ENCODE peak calls at places on chromosomes 3 and 15, in ten cellular contexts. B is body of pancreas; X is CD8-positive, alpha-beta memory T cell; U is IMR-90; M is sigmoid colon; G is ovary; V is adipocyte; W is SK-N-SH; T is fibroblast of lung; C is naive thymus-derived CD4-positive, alpha-beta T cell. K is an unnamed sample.

GRCh38 chr3:141326123-141326522 is 42.2 kb upstream of the ZBTB38 start:
- DNase-seq in V (no peak), G (no peak), B (no peak), T (no peak), W (no peak), M (no peak), C (no peak), U (no peak), X (no peak), K (no peak)

GRCh38 chr3:39156421-39156820 is 3.0 kb upstream of the CSRNP1 start:
- DNase-seq in V (no peak), M (no peak), U (no peak), X (no peak), C (no peak), T (no peak), B (no peak), G (no peak), W (no peak), K (no peak)

GRCh38 chr3:94032187-94032586 is 3.8 kb upstream of the STX19 start:
- DNase-seq in X (no peak), B (no peak), W (no peak), U (peak; percentile 37), V (peak; percentile 3), C (no peak), M (no peak), G (no peak), T (peak; percentile 74), K (no peak)

GRCh38 chr3:159762238-159762637 is 226.4 kb upstream of the IL12A start:
- DNase-seq in X (no peak), M (no peak), G (no peak), B (no peak), C (no peak), U (no peak), V (peak; percentile 58), W (no peak), T (peak; percentile 63), K (peak; percentile 63)

GRCh38 chr3:38475716-38476115 is 20.4 kb upstream of the EXOG start:
- DNase-seq in B (no peak), G (no peak), X (no peak), T (no peak), C (no peak), U (no peak), W (no peak), V (no peak), M (no peak), K (no peak)

GRCh38 chr3:98732239-98733054 is 30.7 kb upstream of the ST3GAL6 start:
- DNase-seq in M (peak; percentile 72), W (peak; percentile 79), V (peak; percentile 62), X (no peak), U (no peak), C (no peak), B (peak; percentile 31), T (peak; percentile 35), G (peak; percentile 14), K (peak; percentile 56)

GRCh38 chr3:13549513-13550256 is 760 bp downstream of the FBLN2 start:
- DNase-seq in U (no peak), C (peak; percentile 2), X (no peak), M (no peak), T (no peak), G (no peak), V (no peak), B (no peak), W (peak; percentile 51), K (no peak)

GRCh38 chr3:10964537-10965167 is 27.9 kb upstream of the SLC6A1 start:
- DNase-seq in B (no peak), G (no peak), V (no peak), X (no peak), M (no peak), C (no peak), W (no peak), U (peak; percentile 3), T (peak; percentile 17), K (no peak)

GRCh38 chr15:100159436-100159835 is 182.3 kb downstream of the ADAMTS17 start:
- DNase-seq in X (no peak), C (no peak), T (peak; percentile 40), M (no peak), G (no peak), B (no peak), V (no peak), W (no peak), U (no peak), K (no peak)

GRCh38 chr3:190051643-190052042 is 69.1 kb downstream of the P3H2 start:
- DNase-seq in X (no peak), T (no peak), V (no peak), W (no peak), G (peak; percentile 15), B (no peak), C (no peak), M (no peak), U (no peak), K (no peak)

GRCh38 chr3:190053919-190054672 is 66.6 kb downstream of the P3H2 start:
- DNase-seq in V (peak; percentile 65), W (no peak), T (peak; percentile 85), B (no peak), G (no peak), C (no peak), U (peak; percentile 92), X (no peak), M (no peak), K (peak; percentile 49)

GRCh38 chr3:190044142-190044541 is 76.6 kb downstream of the P3H2 start:
- DNase-seq in B (no peak), V (no peak), C (no peak), G (no peak), T (peak; percentile 79), M (no peak), W (no peak), U (peak; percentile 74), X (no peak), K (no peak)

GRCh38 chr3:190044974-190045373 is 75.7 kb downstream of the P3H2 start:
- DNase-seq in M (no peak), C (no peak), G (no peak), U (no peak), B (no peak), V (no peak), T (no peak), W (no peak), X (no peak), K (no peak)

GRCh38 chr3:190048831-190049541 is 71.7 kb downstream of the P3H2 start:
- DNase-seq in V (peak; percentile 85), U (peak; percentile 83), W (peak; percentile 17), T (peak; percentile 87), X (no peak), C (no peak), B (no peak), G (peak; percentile 24), M (no peak), K (peak; percentile 81)
- H3K4me3 ChIP-seq in V (peak overlapping the region; percentile 74), U (peak overlapping the region; percentile 50), W (peak overlapping the region; percentile 31), T (peak overlapping the region; percentile 37), X (no peak overlapping the region), C (no peak overlapping the region), B (no peak overlapping the region), G (no peak overlapping the region), M (peak overlapping the region; percentile 17), K (peak overlapping the region; percentile 37)

DNA sequence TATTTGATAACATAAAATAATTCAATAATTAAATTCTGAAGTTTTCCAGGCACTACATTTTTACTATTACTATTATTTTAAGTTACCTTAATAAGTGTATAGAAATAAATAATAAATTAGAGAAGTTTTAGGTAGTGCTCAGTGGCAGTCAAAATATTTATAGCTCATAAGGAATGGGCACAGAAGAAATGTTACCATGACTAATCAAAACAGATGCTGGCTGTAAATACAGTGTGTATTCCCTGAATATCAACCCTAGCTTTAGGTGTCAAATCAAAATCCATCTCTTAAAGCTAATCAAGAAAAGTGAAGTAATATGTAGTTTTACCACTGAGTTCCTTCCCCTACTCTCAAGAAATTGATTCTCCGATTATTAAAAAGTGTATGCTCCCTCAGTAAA is 35.5 kb downstream of the ZBTB20 start:
- DNase-seq in U (no peak), G (no peak), V (peak; percentile 65), X (no peak), M (no peak), W (no peak), T (peak; percentile 23), C (no peak), B (no peak), K (no peak)
- H3K9me3 ChIP-seq in U (no peaks in the 10 kb centered on the region), G (no peaks in the 10 kb centered on the region), V (peaks cover 3% of the 10 kb centered on the region), X (no peaks in the 10 kb centered on the region), M (no peaks in the 10 kb centered on the region), W (no peaks in the 10 kb centered on the region), T (no peaks in the 10 kb centered on the region), C (no peaks in the 10 kb centered on the region), B (no peaks in the 10 kb centered on the region), K (no peaks in the 10 kb centered on the region)

GRCh38 chr15:98599911-98600685 is 48.2 kb upstream of the IGF1R start:
- DNase-seq in V (peak; percentile 46), T (peak; percentile 70), C (peak; percentile 49), X (no peak), W (no peak), B (peak; percentile 61), G (peak; percentile 60), U (peak; percentile 71), M (no peak), K (peak; percentile 32)

GRCh38 chr15:98609144-98609852 is 39.0 kb upstream of the IGF1R start:
- DNase-seq in X (no peak), V (peak; percentile 47), W (no peak), B (no peak), C (no peak), U (peak; percentile 40), G (peak; percentile 23), T (peak; percentile 71), M (no peak), K (peak; percentile 84)

GRCh38 chr15:98604983-98605382 is 43.4 kb upstream of the IGF1R start:
- DNase-seq in V (no peak), T (no peak), C (no peak), M (no peak), B (peak; percentile 92), U (no peak), X (no peak), W (no peak), G (no peak), K (no peak)
- H3K27me3 ChIP-seq in V (peaks cover 21% of the 10 kb centered on the region), T (no peaks in the 10 kb centered on the region), C (no peaks in the 10 kb centered on the region), M (no peaks in the 10 kb centered on the region), B (no peaks in the 10 kb centered on the region), U (peaks cover 10% of the 10 kb centered on the region), X (no peaks in the 10 kb centered on the region), W (peaks cover 5% of the 10 kb centered on the region), G (no peaks in the 10 kb centered on the region), K (peaks cover 2% of the 10 kb centered on the region)

GRCh38 chr15:24956131-24956838 is 1.5 kb downstream of the SNRPN start:
- DNase-seq in B (peak; percentile 70), M (peak; percentile 90), X (peak; percentile 59), U (peak; percentile 74), G (peak; percentile 57), W (peak; percentile 79), T (peak; percentile 72), C (peak; percentile 79), V (peak; percentile 84), K (no peak)

GRCh38 chr15:24957691-24958090 is 2.9 kb downstream of the SNRPN start:
- DNase-seq in X (no peak), V (no peak), C (no peak), G (no peak), W (no peak), M (no peak), B (no peak), T (no peak), U (no peak), K (no peak)

GRCh38 chr15:24966364-24967103 is 11.7 kb downstream of the SNRPN start:
- DNase-seq in U (no peak), M (no peak), W (no peak), V (no peak), T (no peak), X (no peak), C (no peak), B (no peak), G (no peak), K (no peak)

GRCh38 chr15:24962880-24963279 is 8.1 kb downstream of the SNRPN start:
- DNase-seq in G (no peak), U (no peak), T (no peak), V (no peak), C (no peak), M (no peak), B (no peak), W (no peak), X (no peak), K (no peak)

GRCh38 chr15:24961967-24962366 is 7.2 kb downstream of the SNRPN start:
- DNase-seq in V (no peak), M (no peak), G (no peak), T (no peak), C (no peak), W (no peak), B (no peak), U (no peak), X (no peak), K (no peak)
- H3K4me3 ChIP-seq in V (no peak overlapping the region), M (no peak overlapping the region), G (no peak overlapping the region), T (no peak overlapping the region), C (no peak overlapping the region), W (no peak overlapping the region), B (no peak overlapping the region), U (no peak overlapping the region), X (no peak overlapping the region), K (no peak overlapping the region)

K was measured in MG63.